ENCODE peak calls at places on chromosomes 4 and X, in five cellular contexts. R is stimulated activated CD8-positive, alpha-beta memory T cell treated with anti-CD3 and anti-CD28 coated beads, Interleukin-15, amount 100 ng/mL, for 1 hour; I is NCI-H69; C is stimulated activated CD4-positive, alpha-beta T cell treated with anti-CD3 and anti-CD28 coated beads, Interleukin-15, amount 100 ng/mL, for 24 hours; D is T-cell. U is an unnamed sample.

GRCh38 chr4:3868146-3868840 is 102.1 kb downstream of the ADRA2C start:
- DNase-seq in R (no peak), I (no peak), C (no peak), D (no peak), U (no peak)

GRCh38 chrX:26597981-26598380 is 382.0 kb downstream of the MAGEB5 start:
- DNase-seq in R (no peak), I (peak), C (no peak), D (no peak), U (no peak)

GRCh38 chr4:106746451-106746850 is 289.7 kb downstream of the DKK2 start:
- DNase-seq in R (no peak), I (no peak), C (no peak), D (no peak), U (peak)

GRCh38 chr4:108611360-108611759 is 9.0 kb upstream of the RPL34 start:
- DNase-seq in R (no peak), I (no peak), C (no peak), D (no peak), U (no peak)

GRCh38 chrX:139203681-139204575 is 326.6 kb upstream of the F9 start:
- DNase-seq in R (no peak), I (peak), C (peak), D (no peak), U (no peak)

GRCh38 chrX:1592863-1593201 is 1.4 kb downstream of the AKAP17A start:
- DNase-seq in R (no peak), I (no peak), C (no peak), D (no peak), U (no peak)

GRCh38 chr4:561456-561855 is 14.6 kb downstream of the TMEM271 start:
- DNase-seq in R (no peak), I (no peak), C (no peak), D (no peak), U (no peak)

GRCh38 chrX:254630-255215 is 26.5 kb upstream of the PLCXD1 start:
- DNase-seq in R (no peak), I (no peak), C (no peak), D (no peak), U (no peak)

GRCh38 chr4:79652232-79652631 is 244.2 kb upstream of the GK2 start:
- DNase-seq in R (no peak), I (peak), C (no peak), D (no peak), U (peak)

GRCh38 chrX:13277539-13277938 is 42.3 kb downstream of the ATXN3L start:
- DNase-seq in R (no peak), I (no peak), C (no peak), D (no peak), U (no peak)

GRCh38 chrX:13121020-13121419 is 76.6 kb upstream of the FAM9C start:
- DNase-seq in R (no peak), I (no peak), C (no peak), D (no peak), U (no peak)

GRCh38 chr4:38169524-38169923 is 209.3 kb downstream of the PTTG2 start:
- DNase-seq in R (no peak), I (no peak), C (no peak), D (no peak), U (no peak)

GRCh38 chrX:15509845-15510244 is 9.2 kb downstream of the BMX start:
- DNase-seq in R (no peak), I (no peak), C (no peak), D (no peak), U (no peak)

GRCh38 chr4:23039813-23040212 is 347.1 kb downstream of the GBA3 start:
- DNase-seq in R (no peak), I (no peak), C (no peak), D (no peak), U (no peak)

GRCh38 chr4:40194602-40195161 is 2.1 kb upstream of the RHOH start:
- DNase-seq in R (no peak), I (no peak), C (peak), D (no peak), U (no peak)

GRCh38 chr4:147103403-147103946 is 157.8 kb upstream of the TTC29 start:
- DNase-seq in R (no peak), I (no peak), C (no peak), D (no peak), U (peak)

GRCh38 chr4:8127051-8127798 is 31.4 kb downstream of the ABLIM2 start:
- DNase-seq in R (no peak), I (no peak), C (no peak), D (no peak), U (no peak)

GRCh38 chrX:2401201-2401589 is 99.6 kb downstream of the DHRSX start:
- DNase-seq in R (no peak), I (no peak), C (no peak), D (no peak), U (no peak)

GRCh38 chr4:4492161-4492847 is 49.5 kb downstream of the STX18 start:
- DNase-seq in R (no peak), I (no peak), C (peak), D (no peak), U (peak)

GRCh38 chr4:152118108-152118507 is 357.3 kb upstream of the GATB start:
- DNase-seq in R (no peak), I (peak), C (no peak), D (no peak), U (no peak)

GRCh38 chr4:166577639-166578038 is 656.7 kb downstream of the SPOCK3 start:
- DNase-seq in R (no peak), I (no peak), C (no peak), D (no peak), U (no peak)

GRCh38 chr4:147312376-147313046 is 168.4 kb upstream of the EDNRA start:
- DNase-seq in R (no peak), I (peak), C (no peak), D (no peak), U (peak)

GRCh38 chrX:54413753-54414152 is 26.5 kb upstream of the TSR2 start:
- DNase-seq in R (no peak), I (no peak), C (no peak), D (no peak), U (no peak)

GRCh38 chr4:166165829-166166420 is 292.9 kb downstream of the TLL1 start:
- DNase-seq in R (no peak), I (peak), C (peak), D (no peak), U (no peak)

GRCh38 chr4:70838400-70838971 is 1.2 kb downstream of the GRSF1 start:
- DNase-seq in R (no peak), I (no peak), C (no peak), D (no peak), U (no peak)

GRCh38 chrX:110383414-110383813 is 24.8 kb downstream of the RTL9 start:
- DNase-seq in R (no peak), I (no peak), C (no peak), D (no peak), U (peak)

U was measured in AG04449.